ENCODE peak calls at places on chromosome 10, in nine cellular contexts. One of them, this sample, is unnamed.

GRCh38 chr10:31424473-31424872 is 105.5 kb downstream of the ZEB1 start:
- DNase-seq in effector memory CD4-positive, alpha-beta T cell: no peak
- DNase-seq in hippocampal formation: no peak
- DNase-seq in endothelial cell: no peak
- DNase-seq in activated CD4-positive, alpha-beta T cell treated with anti-CD3 and anti-CD28 coated beads, Interleukin-2, amount 50 U/mL, for 24 hours: no peak
- DNase-seq in neural progenitor cell: no peak
- DNase-seq in left lung: no peak
- DNase-seq in Right ventricle myocardium superior: no peak
- DNase-seq in substantia nigra: no peak
- DNase-seq in this sample: no peak

GRCh38 chr10:90313548-90314325 is 544.1 kb downstream of the HTR7 start:
- DNase-seq in effector memory CD4-positive, alpha-beta T cell: no peak
- DNase-seq in hippocampal formation: no peak
- DNase-seq in endothelial cell: no peak
- DNase-seq in activated CD4-positive, alpha-beta T cell treated with anti-CD3 and anti-CD28 coated beads, Interleukin-2, amount 50 U/mL, for 24 hours: no peak
- DNase-seq in neural progenitor cell: no peak
- DNase-seq in left lung: no peak
- DNase-seq in Right ventricle myocardium superior: no peak
- DNase-seq in substantia nigra: no peak
- DNase-seq in this sample: no peak

GRCh38 chr10:45557275-45557905 is 115.2 kb downstream of the ZFAND4 start:
- DNase-seq in effector memory CD4-positive, alpha-beta T cell: no peak
- DNase-seq in hippocampal formation: no peak
- DNase-seq in endothelial cell: peak; percentile 46
- DNase-seq in activated CD4-positive, alpha-beta T cell treated with anti-CD3 and anti-CD28 coated beads, Interleukin-2, amount 50 U/mL, for 24 hours: no peak
- DNase-seq in neural progenitor cell: no peak
- DNase-seq in left lung: no peak
- DNase-seq in Right ventricle myocardium superior: no peak
- DNase-seq in substantia nigra: no peak
- DNase-seq in this sample: no peak

GRCh38 chr10:38212460-38212859 is 118.3 kb downstream of the ZNF37A start:
- DNase-seq in effector memory CD4-positive, alpha-beta T cell: no peak
- DNase-seq in hippocampal formation: no peak
- DNase-seq in endothelial cell: no peak
- DNase-seq in activated CD4-positive, alpha-beta T cell treated with anti-CD3 and anti-CD28 coated beads, Interleukin-2, amount 50 U/mL, for 24 hours: no peak
- DNase-seq in neural progenitor cell: no peak
- DNase-seq in left lung: no peak
- DNase-seq in Right ventricle myocardium superior: no peak
- DNase-seq in substantia nigra: no peak
- DNase-seq in this sample: no peak

GRCh38 chr10:97570789-97571536 is 1.6 kb upstream of the ANKRD2 start:
- DNase-seq in effector memory CD4-positive, alpha-beta T cell: no peak
- DNase-seq in hippocampal formation: peak; percentile 11
- DNase-seq in endothelial cell: no peak
- DNase-seq in activated CD4-positive, alpha-beta T cell treated with anti-CD3 and anti-CD28 coated beads, Interleukin-2, amount 50 U/mL, for 24 hours: no peak
- DNase-seq in neural progenitor cell: no peak
- DNase-seq in left lung: no peak
- DNase-seq in Right ventricle myocardium superior: no peak
- DNase-seq in substantia nigra: peak; percentile 22
- DNase-seq in this sample: no peak

GRCh38 chr10:7119325-7120015 is 291.4 kb downstream of the SFMBT2 start:
- DNase-seq in effector memory CD4-positive, alpha-beta T cell: no peak
- DNase-seq in hippocampal formation: no peak
- DNase-seq in endothelial cell: no peak
- DNase-seq in activated CD4-positive, alpha-beta T cell treated with anti-CD3 and anti-CD28 coated beads, Interleukin-2, amount 50 U/mL, for 24 hours: no peak
- DNase-seq in neural progenitor cell: no peak
- DNase-seq in left lung: no peak
- DNase-seq in Right ventricle myocardium superior: no peak
- DNase-seq in substantia nigra: no peak
- DNase-seq in this sample: no peak

GRCh38 chr10:126628746-126629145 is 41.7 kb downstream of the C10orf90 start:
- DNase-seq in effector memory CD4-positive, alpha-beta T cell: no peak
- DNase-seq in hippocampal formation: peak; percentile 79
- DNase-seq in endothelial cell: no peak
- DNase-seq in activated CD4-positive, alpha-beta T cell treated with anti-CD3 and anti-CD28 coated beads, Interleukin-2, amount 50 U/mL, for 24 hours: no peak
- DNase-seq in neural progenitor cell: no peak
- DNase-seq in left lung: no peak
- DNase-seq in Right ventricle myocardium superior: no peak
- DNase-seq in substantia nigra: peak; percentile 61
- DNase-seq in this sample: no peak

GRCh38 chr10:24299587-24300258 is 90.8 kb downstream of the KIAA1217 start:
- DNase-seq in effector memory CD4-positive, alpha-beta T cell: no peak
- DNase-seq in hippocampal formation: no peak
- DNase-seq in endothelial cell: no peak
- DNase-seq in activated CD4-positive, alpha-beta T cell treated with anti-CD3 and anti-CD28 coated beads, Interleukin-2, amount 50 U/mL, for 24 hours: no peak
- DNase-seq in neural progenitor cell: no peak
- DNase-seq in left lung: no peak
- DNase-seq in Right ventricle myocardium superior: no peak
- DNase-seq in substantia nigra: no peak
- DNase-seq in this sample: no peak

GRCh38 chr10:126669188-126669587 is 1.3 kb downstream of the C10orf90 start:
- DNase-seq in effector memory CD4-positive, alpha-beta T cell: no peak
- DNase-seq in hippocampal formation: no peak
- DNase-seq in endothelial cell: no peak
- DNase-seq in activated CD4-positive, alpha-beta T cell treated with anti-CD3 and anti-CD28 coated beads, Interleukin-2, amount 50 U/mL, for 24 hours: no peak
- DNase-seq in neural progenitor cell: no peak
- DNase-seq in left lung: no peak
- DNase-seq in Right ventricle myocardium superior: no peak
- DNase-seq in substantia nigra: no peak
- DNase-seq in this sample: peak; percentile 51

GRCh38 chr10:96830511-96831199 is 1.4 kb upstream of the LCOR start:
- DNase-seq in effector memory CD4-positive, alpha-beta T cell: peak; percentile 53
- DNase-seq in hippocampal formation: peak; percentile 48
- DNase-seq in endothelial cell: peak; percentile 72
- DNase-seq in activated CD4-positive, alpha-beta T cell treated with anti-CD3 and anti-CD28 coated beads, Interleukin-2, amount 50 U/mL, for 24 hours: peak; percentile 73
- DNase-seq in neural progenitor cell: peak; percentile 73
- DNase-seq in left lung: no peak
- DNase-seq in Right ventricle myocardium superior: no peak
- DNase-seq in substantia nigra: peak; percentile 21
- DNase-seq in this sample: peak; percentile 89

GRCh38 chr10:86216886-86217285 is 149.7 kb downstream of the GRID1 start:
- DNase-seq in effector memory CD4-positive, alpha-beta T cell: no peak
- DNase-seq in hippocampal formation: no peak
- DNase-seq in endothelial cell: no peak
- DNase-seq in activated CD4-positive, alpha-beta T cell treated with anti-CD3 and anti-CD28 coated beads, Interleukin-2, amount 50 U/mL, for 24 hours: no peak
- DNase-seq in neural progenitor cell: no peak
- DNase-seq in left lung: no peak
- DNase-seq in Right ventricle myocardium superior: no peak
- DNase-seq in substantia nigra: no peak
- DNase-seq in this sample: no peak

GRCh38 chr10:4170633-4171314 is 385.8 kb upstream of the KLF6 start:
- DNase-seq in effector memory CD4-positive, alpha-beta T cell: no peak
- DNase-seq in hippocampal formation: no peak
- DNase-seq in endothelial cell: no peak
- DNase-seq in activated CD4-positive, alpha-beta T cell treated with anti-CD3 and anti-CD28 coated beads, Interleukin-2, amount 50 U/mL, for 24 hours: no peak
- DNase-seq in neural progenitor cell: no peak
- DNase-seq in left lung: no peak
- DNase-seq in Right ventricle myocardium superior: no peak
- DNase-seq in substantia nigra: no peak
- DNase-seq in this sample: peak; percentile 25